ENCODE peak calls at places on chromosomes 11 and 22, in four cellular contexts. H is ovary; G is CD8-positive, alpha-beta T cell; X is fibroblast of mammary gland. F is an unnamed sample.

GRCh38 chr11:103483996-103484395 is 374.8 kb downstream of the DYNC2H1 start:
- DNase-seq in H (no peak), G (no peak), X (no peak), F (peak)

GRCh38 chr11:118996926-118997626 is 862 bp upstream of the CENATAC start:
- DNase-seq in H (no peak), G (peak), X (peak), F (no peak)

GRCh38 chr11:2360081-2360642 is 16.9 kb upstream of the CD81 start:
- DNase-seq in H (no peak), G (no peak), X (no peak), F (no peak)

GRCh38 chr11:6611092-6612007 is 666 bp downstream of the TAF10 start:
- DNase-seq in H (peak), G (peak), X (peak), F (no peak)

GRCh38 chr11:128517457-128518230 is 69.7 kb downstream of the ETS1 start:
- DNase-seq in H (no peak), G (no peak), X (peak), F (no peak)

GRCh38 chr11:59025097-59025496 is 61.0 kb upstream of the GLYATL1B start:
- DNase-seq in H (no peak), G (no peak), X (no peak), F (no peak)

GRCh38 chr11:13336246-13336873 is 58.8 kb downstream of the BMAL1 start:
- DNase-seq in H (no peak), G (no peak), X (no peak), F (no peak)

GRCh38 chr11:96049426-96049825 is 125.5 kb upstream of the MTMR2 start:
- DNase-seq in H (no peak), G (no peak), X (peak), F (peak)

GRCh38 chr11:45752136-45752535 is 52.8 kb upstream of the SLC35C1 start:
- DNase-seq in H (no peak), G (no peak), X (no peak), F (no peak)

GRCh38 chr11:93529707-93530467 is 13.3 kb downstream of the SMCO4 start:
- DNase-seq in H (peak), G (no peak), X (peak), F (peak)

GRCh38 chr11:67355794-67356550 is 2.6 kb upstream of the POLD4 start:
- DNase-seq in H (peak), G (no peak), X (no peak), F (no peak)

GRCh38 chr11:5992604-5993251 is 5.9 kb upstream of the OR52L1 start:
- DNase-seq in H (no peak), G (no peak), X (peak), F (peak)

GRCh38 chr11:124987096-124987495 is 33.1 kb downstream of the CCDC15 start:
- DNase-seq in H (no peak), G (no peak), X (no peak), F (no peak)

GRCh38 chr11:121802542-121802941 is 313.5 kb downstream of the BLID start:
- DNase-seq in H (peak), G (no peak), X (no peak), F (no peak)

GRCh38 chr11:70656293-70656692 is 258.0 kb downstream of the CTTN start:
- DNase-seq in H (no peak), G (no peak), X (no peak), F (no peak)

GRCh38 chr22:44172370-44173108 is 8.2 kb upstream of the PARVG start:
- DNase-seq in H (no peak), G (no peak), X (peak), F (peak)

GRCh38 chr11:74282863-74283484 is 28.5 kb downstream of the P4HA3 start:
- DNase-seq in H (no peak), G (no peak), X (peak), F (no peak)

GRCh38 chr11:74620537-74620936 is 28.2 kb downstream of the POLD3 start:
- DNase-seq in H (no peak), G (no peak), X (no peak), F (no peak)

GRCh38 chr11:20605602-20606091 is 6.2 kb downstream of the SLC6A5 start:
- DNase-seq in H (no peak), G (no peak), X (no peak), F (no peak)

GRCh38 chr11:61106296-61106695 is 4.0 kb downstream of the CD5 start:
- DNase-seq in H (no peak), G (no peak), X (no peak), F (no peak)

GRCh38 chr11:2540521-2541320 is 95.9 kb downstream of the KCNQ1 start:
- DNase-seq in H (peak), G (no peak), X (no peak), F (no peak)

GRCh38 chr11:112756166-112756565 is 205.1 kb upstream of the NCAM1 start:
- DNase-seq in H (no peak), G (no peak), X (no peak), F (no peak)

GRCh38 chr22:50656122-50657070 is 16.2 kb upstream of the SHANK3 start:
- DNase-seq in H (no peak), G (no peak), X (peak), F (no peak)

GRCh38 chr11:33742249-33742851 is 6.1 kb upstream of the CD59 start:
- DNase-seq in H (no peak), G (no peak), X (peak), F (no peak)

GRCh38 chr11:32213223-32213622 is 122.3 kb downstream of the RCN1 start:
- DNase-seq in H (no peak), G (no peak), X (peak), F (peak)

GRCh38 chr22:32684822-32685187 is 116.7 kb upstream of the TIMP3 start:
- DNase-seq in H (no peak), G (no peak), X (no peak), F (peak)

GRCh38 chr11:96168623-96169022 is 174.4 kb downstream of the MAML2 start:
- DNase-seq in H (peak), G (no peak), X (peak), F (peak)

GRCh38 chr22:37036655-37037377 is 14.7 kb upstream of the KCTD17 start:
- DNase-seq in H (no peak), G (no peak), X (no peak), F (no peak)

GRCh38 chr11:101435406-101435805 is 148.4 kb downstream of the TRPC6 start:
- DNase-seq in H (no peak), G (no peak), X (no peak), F (no peak)

GRCh38 chr22:22772883-22773282 is 114.7 kb upstream of the IGLL5 start:
- DNase-seq in H (no peak), G (no peak), X (no peak), F (no peak)

GRCh38 chr11:111413849-111414248 is 34.8 kb upstream of the POU2AF1 start:
- DNase-seq in H (no peak), G (no peak), X (no peak), F (no peak)

GRCh38 chr22:26592368-26593015 is 2.6 kb upstream of the TPST2 start:
- DNase-seq in H (no peak), G (peak), X (no peak), F (no peak)

GRCh38 chr11:110100476-110101240 is 7.5 kb downstream of the ZC3H12C start:
- DNase-seq in H (no peak), G (no peak), X (no peak), F (no peak)

GRCh38 chr11:134557571-134558257 is 145.7 kb upstream of the B3GAT1 start:
- DNase-seq in H (no peak), G (no peak), X (no peak), F (no peak)

GRCh38 chr11:131746201-131746600 is 375.8 kb downstream of the NTM start:
- DNase-seq in H (no peak), G (no peak), X (no peak), F (no peak)

GRCh38 chr11:131749100-131749499 is 378.7 kb downstream of the NTM start:
- DNase-seq in H (no peak), G (no peak), X (peak), F (peak)

GRCh38 chr11:131750692-131751091 is 380.3 kb downstream of the NTM start:
- DNase-seq in H (no peak), G (no peak), X (no peak), F (no peak)

GRCh38 chr11:131750152-131750551 is 379.7 kb downstream of the NTM start:
- DNase-seq in H (no peak), G (no peak), X (no peak), F (no peak)

GRCh38 chr11:131748146-131749050 is 378.0 kb downstream of the NTM start:
- DNase-seq in H (no peak), G (peak), X (peak), F (peak)
- TF ChIP-seq CTCF in H (no peak), G (peak), X (peak), F (peak)

DNA sequence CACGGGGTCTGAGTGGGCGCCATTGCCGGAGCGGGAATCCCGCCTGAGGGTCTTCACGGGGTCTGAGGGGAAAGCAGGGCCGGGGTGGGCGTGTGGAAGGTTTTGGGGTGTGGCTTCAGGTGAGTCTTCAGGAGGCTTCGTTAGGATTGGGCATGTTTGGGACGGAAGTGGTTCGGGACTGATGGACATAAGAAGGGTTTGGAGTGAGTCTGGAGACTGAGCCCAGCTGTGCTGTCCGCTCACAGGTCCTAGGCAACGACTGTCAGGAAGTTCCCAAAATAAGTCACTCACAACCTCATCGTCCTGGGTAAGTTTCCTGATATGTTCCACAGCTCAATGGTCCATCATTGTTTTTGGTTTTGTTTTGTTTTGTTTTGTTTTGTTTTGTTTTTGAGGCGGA is 10.8 kb upstream of the TALDO1 start:
- DNase-seq in H (no peak), G (no peak), X (no peak), F (no peak)
- H3K4me3 ChIP-seq in H (no peak), G (no peak), X (no peak), F (no peak)

GRCh38 chr11:120629407-120629806 is 117.9 kb downstream of the GRIK4 start:
- DNase-seq in H (no peak), G (no peak), X (no peak), F (no peak)

GRCh38 chr11:120633630-120634374 is 122.3 kb downstream of the GRIK4 start:
- DNase-seq in H (no peak), G (no peak), X (no peak), F (no peak)

GRCh38 chr11:120634706-120635105 is 123.2 kb downstream of the GRIK4 start:
- DNase-seq in H (no peak), G (no peak), X (no peak), F (no peak)

GRCh38 chr11:120630100-120630499 is 118.6 kb downstream of the GRIK4 start:
- DNase-seq in H (no peak), G (no peak), X (no peak), F (no peak)

DNA sequence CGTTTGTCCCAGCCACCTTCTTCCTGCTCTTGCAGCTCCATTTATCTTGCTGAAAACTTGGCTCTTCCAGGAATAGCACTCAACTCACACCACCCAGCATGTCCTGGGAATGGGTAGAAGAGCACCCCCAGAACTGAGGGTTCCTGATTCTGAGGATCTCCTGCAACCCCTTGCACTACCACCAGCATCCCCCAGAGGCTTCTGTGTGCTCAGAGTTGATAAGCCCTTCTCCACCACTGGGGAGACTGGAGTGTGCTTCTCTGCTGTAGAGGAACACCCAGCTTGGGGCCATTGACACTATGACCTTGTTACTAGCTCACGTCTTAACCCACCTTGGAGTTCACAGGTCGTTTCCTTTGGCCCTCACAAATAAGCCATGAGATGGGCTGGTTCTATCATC is 121.0 kb downstream of the GRIK4 start:
- DNase-seq in H (no peak), G (no peak), X (no peak), F (no peak)
- TF ChIP-seq CTCF in H (no peak), G (no peak), X (peak), F (peak)

DNA sequence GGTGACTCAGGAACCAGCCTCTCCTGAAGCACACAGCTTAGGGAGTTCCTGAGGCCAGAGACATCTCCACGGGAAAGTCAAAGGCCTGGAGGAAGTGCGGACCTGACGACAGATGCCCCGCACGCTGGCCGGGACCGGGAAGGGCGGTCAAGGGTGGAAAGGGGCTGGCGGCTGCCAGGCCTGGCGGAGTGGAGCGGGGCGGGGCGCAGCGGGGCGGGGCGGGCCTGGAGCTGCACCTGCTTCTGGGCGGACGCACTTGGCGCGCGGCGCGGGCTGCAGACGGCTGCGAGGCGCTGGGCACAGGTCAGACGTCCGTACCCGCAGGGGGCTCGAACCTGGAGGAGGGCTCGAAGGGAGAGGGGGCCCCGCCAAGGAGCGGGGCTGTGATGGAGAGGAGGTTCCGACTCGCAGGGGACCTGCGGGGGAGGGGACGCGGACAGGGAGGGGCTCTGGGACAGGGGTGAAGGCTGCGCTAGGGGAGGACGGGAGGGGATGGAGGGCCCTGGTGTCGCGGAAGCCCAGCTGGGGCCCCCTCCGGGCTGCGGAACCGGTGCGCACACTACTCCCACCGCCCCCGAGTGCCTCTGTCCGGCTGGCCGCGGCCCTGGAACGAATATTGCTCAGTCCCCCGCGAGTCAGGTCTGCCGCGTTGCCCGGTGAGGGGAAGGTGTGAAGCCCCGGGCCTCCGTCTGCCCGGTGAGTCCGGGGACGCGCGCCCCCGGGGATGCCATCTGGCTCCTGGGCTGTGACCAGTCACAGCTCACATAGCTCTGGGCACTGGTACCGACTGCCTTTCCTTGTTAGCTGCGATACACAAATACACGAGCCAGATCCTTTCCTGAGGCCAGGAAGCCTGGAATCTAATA is at the start of gene TMEM45B:
- DNase-seq in H (no peak), G (peak), X (no peak), F (no peak)
- H3K4me3 ChIP-seq in H (peak), G (peak), X (no peak), F (no peak)

GRCh38 chr22:46846832-46847355 is 84.4 kb downstream of the TBC1D22A start:
- DNase-seq in H (no peak), G (no peak), X (no peak), F (peak)

GRCh38 chr22:46843691-46844297 is 81.3 kb downstream of the TBC1D22A start:
- DNase-seq in H (no peak), G (no peak), X (no peak), F (no peak)

GRCh38 chr22:46846154-46846831 is 83.8 kb downstream of the TBC1D22A start:
- DNase-seq in H (no peak), G (peak), X (peak), F (peak)

GRCh38 chr22:46844606-46845210 is 82.3 kb downstream of the TBC1D22A start:
- DNase-seq in H (no peak), G (no peak), X (no peak), F (no peak)

DNA sequence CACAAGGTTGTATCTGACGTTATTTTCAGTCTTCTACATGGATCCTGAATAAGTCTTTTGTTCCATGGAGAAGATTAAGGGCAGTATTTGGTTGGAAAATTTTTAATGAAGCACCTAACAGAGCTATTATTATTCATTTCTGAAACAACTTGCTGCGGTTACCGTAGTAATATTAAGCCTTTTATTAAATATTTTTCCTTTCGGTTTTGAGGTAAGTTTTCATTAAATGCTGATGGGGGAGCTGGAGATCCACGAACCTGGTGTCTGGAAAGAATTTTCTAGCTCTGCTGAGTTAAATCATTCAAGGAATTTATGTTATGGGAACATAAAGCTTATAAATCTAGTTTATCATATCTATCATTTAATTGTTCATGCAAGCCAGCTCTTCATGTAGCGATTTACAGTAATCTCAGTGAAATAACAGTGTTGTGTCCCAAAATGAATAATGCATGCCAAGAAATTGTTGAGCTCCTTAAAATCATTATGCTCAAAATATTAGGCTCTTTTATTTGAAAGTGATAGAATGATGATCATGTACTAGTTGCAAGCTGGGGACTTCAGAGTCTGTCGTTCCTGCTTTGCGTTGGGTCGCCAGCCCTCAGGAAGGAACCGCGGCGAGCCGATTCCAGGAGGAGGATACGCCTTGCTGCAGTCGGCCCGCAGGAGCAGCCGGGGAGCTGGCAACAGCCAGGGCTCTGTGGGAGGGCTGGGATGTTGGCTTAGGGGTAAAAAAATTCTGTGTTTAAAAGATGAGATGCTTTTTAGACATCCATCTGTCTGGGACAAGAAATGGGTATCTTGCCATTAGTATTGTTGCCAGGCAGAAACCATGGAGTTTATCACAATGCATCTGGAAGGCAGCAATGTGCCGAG is 83.1 kb downstream of the TBC1D22A start:
- DNase-seq in H (peak), G (no peak), X (peak), F (peak)
- TF ChIP-seq CTCF in H (peak), G (no peak), X (peak), F (peak)

DNA sequence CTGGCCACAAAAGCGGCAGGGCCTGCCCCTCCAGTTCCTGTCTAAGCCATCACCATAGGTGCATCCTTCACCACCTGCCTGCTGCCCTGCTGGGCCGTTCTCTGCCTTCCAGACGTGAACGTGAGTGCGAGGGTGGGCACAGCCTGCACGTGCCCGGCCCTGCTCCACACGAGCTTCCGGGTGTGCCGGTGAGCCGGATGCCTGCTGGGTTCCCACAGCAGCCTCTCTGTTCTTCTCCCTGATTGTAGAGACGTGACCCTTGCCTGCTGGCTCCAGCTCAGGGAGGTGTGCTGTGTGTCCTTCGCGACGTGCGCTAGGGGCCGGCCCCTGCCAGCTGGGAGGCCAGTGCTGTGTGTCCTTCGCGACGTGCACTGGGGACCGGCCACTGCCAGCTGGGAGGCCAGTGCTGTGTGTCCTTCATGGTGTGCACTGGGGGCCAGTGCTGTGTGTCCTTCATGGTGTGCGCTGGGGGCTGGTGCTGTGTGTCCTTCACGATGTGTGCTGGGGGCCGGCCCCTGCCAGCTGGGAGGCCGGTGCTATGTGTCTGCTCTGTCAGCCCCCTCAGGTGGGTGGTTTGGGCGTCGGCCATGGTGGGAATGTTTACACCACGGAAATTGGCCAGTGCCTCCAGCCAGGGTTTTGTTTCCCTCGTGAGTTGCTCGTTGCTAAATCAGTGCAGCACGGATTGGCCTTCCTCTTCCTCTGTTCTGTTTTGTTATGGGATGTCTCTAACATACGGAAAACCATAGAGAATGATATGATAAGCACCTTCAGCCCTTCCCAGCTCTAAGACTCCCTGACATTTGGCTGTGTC is 35.4 kb upstream of the BRSK2 start:
- DNase-seq in H (no peak), G (no peak), X (no peak), F (no peak)
- H3K4me3 ChIP-seq in H (no peak), G (no peak), X (no peak), F (no peak)

GRCh38 chr11:114026355-114026754 is 33.2 kb upstream of the ZBTB16 start:
- DNase-seq in H (no peak), G (peak), X (peak), F (no peak)
- TF ChIP-seq CTCF in H (no peak), G (no peak), X (peak), F (peak)

F was measured in brain microvascular endothelial cell.